ENCODE peak calls at places on chromosomes 4 and X, in four cellular contexts. L, G, U and V are unnamed samples.

GRCh38 chr4:176380352-176381157 is 60.8 kb downstream of the SPCS3 start:
- DNase-seq in U (no peak), L (no peak), G (no peak), V (no peak)

GRCh38 chr4:25128671-25129070 is 31.6 kb downstream of the SEPSECS start:
- DNase-seq in G (no peak), U (no peak), L (no peak), V (no peak)

GRCh38 chr4:85548116-85548515 is 73.2 kb downstream of the ARHGAP24 start:
- DNase-seq in U (no peak), L (no peak), G (no peak), V (no peak)

GRCh38 chr4:112063260-112063659 is 82.0 kb upstream of the FAM241A start:
- DNase-seq in L (no peak), G (no peak), U (no peak), V (no peak)

GRCh38 chrX:129000018-129000417 is 523.3 kb downstream of the SMARCA1 start:
- DNase-seq in U (no peak), L (no peak), G (peak), V (no peak)

GRCh38 chrX:26032141-26032917 is 105.8 kb upstream of the MAGEB18 start:
- DNase-seq in L (no peak), U (no peak), G (no peak), V (no peak)

GRCh38 chr4:184949020-184949419 is 69.3 kb upstream of the HELT start:
- DNase-seq in G (no peak), L (no peak), U (no peak), V (no peak)

GRCh38 chrX:7654316-7654715 is 188.7 kb upstream of the VCX start:
- DNase-seq in L (no peak), G (no peak), U (no peak), V (no peak)

GRCh38 chr4:108560624-108561023 is 59.8 kb upstream of the RPL34 start:
- DNase-seq in L (no peak), U (no peak), G (no peak), V (no peak)

GRCh38 chr4:24809376-24809775 is 14.0 kb downstream of the SOD3 start:
- DNase-seq in U (no peak), G (no peak), L (no peak), V (no peak)

GRCh38 chr4:163350672-163351071 is 7.0 kb downstream of the NPY5R start:
- DNase-seq in L (no peak), G (no peak), U (no peak), V (no peak)

GRCh38 chr4:2755821-2756690 is at the start of gene TNIP2:
- DNase-seq in U (peak), G (peak), L (no peak), V (peak)

GRCh38 chrX:44082829-44083228 is 109.6 kb upstream of the NDP start:
- DNase-seq in L (no peak), G (no peak), U (no peak), V (no peak)

GRCh38 chrX:119468186-119468929 is at the start of gene SLC25A5:
- DNase-seq in G (peak), L (peak), U (peak), V (peak)

GRCh38 chr4:42627887-42628646 is 28.8 kb downstream of the ATP8A1 start:
- DNase-seq in G (no peak), L (peak), U (peak), V (no peak)

GRCh38 chr4:158870282-158871049 is 101.6 kb downstream of the FNIP2 start:
- DNase-seq in G (no peak), L (no peak), U (no peak), V (no peak)

GRCh38 chr4:21307709-21308108 is 607.5 kb downstream of the PACRGL start:
- DNase-seq in L (no peak), G (no peak), U (no peak), V (no peak)

GRCh38 chr4:115323106-115323684 is 209.8 kb upstream of the NDST4 start:
- DNase-seq in U (no peak), G (no peak), L (no peak), V (no peak)

GRCh38 chr4:165765053-165765452 is 108.0 kb upstream of the TLL1 start:
- DNase-seq in U (no peak), L (no peak), G (no peak), V (no peak)

GRCh38 chr4:6926081-6926480 is 16.5 kb downstream of the TBC1D14 start:
- DNase-seq in U (no peak), L (no peak), G (no peak), V (no peak)

GRCh38 chrX:30748337-30748960 is 95.2 kb downstream of the GK start:
- DNase-seq in L (no peak), U (no peak), G (peak), V (no peak)

GRCh38 chr4:896630-897029 is 35.5 kb downstream of the GAK start:
- DNase-seq in G (no peak), L (no peak), U (no peak), V (no peak)

GRCh38 chrX:15769300-15769954 is 20.9 kb upstream of the ZRSR2 start:
- DNase-seq in U (no peak), G (no peak), L (no peak), V (no peak)

GRCh38 chrX:2272337-2272736 is 228.4 kb downstream of the DHRSX start:
- DNase-seq in L (no peak), U (no peak), G (no peak), V (no peak)

GRCh38 chr4:7157140-7157488 is 35.2 kb upstream of the SORCS2 start:
- DNase-seq in G (no peak), U (no peak), L (no peak), V (no peak)

GRCh38 chr4:163866728-163867313 is 372.3 kb downstream of the TMA16 start:
- DNase-seq in U (no peak), L (no peak), G (no peak), V (no peak)

GRCh38 chr4:17701882-17702281 is 79.5 kb downstream of the FAM184B start:
- DNase-seq in U (no peak), L (no peak), G (no peak), V (no peak)

GRCh38 chr4:53362093-53362492 is 3.8 kb downstream of the SCFD2 start:
- DNase-seq in L (no peak), U (no peak), G (no peak), V (no peak)

GRCh38 chr4:137678796-137679195 is 146.5 kb upstream of the PCDH18 start:
- DNase-seq in L (no peak), U (no peak), G (no peak), V (no peak)

GRCh38 chr4:55010550-55010949 is 114.8 kb downstream of the KDR start:
- DNase-seq in G (no peak), L (no peak), U (no peak), V (no peak)

GRCh38 chr4:159484049-159484448 is 381.2 kb downstream of the RAPGEF2 start:
- DNase-seq in U (no peak), L (no peak), G (no peak), V (no peak)

GRCh38 chr4:4602468-4602867 is 60.6 kb upstream of the STX18 start:
- DNase-seq in U (no peak), G (no peak), L (no peak), V (no peak)

GRCh38 chr4:169484485-169484884 is 127.9 kb downstream of the NEK1 start:
- DNase-seq in U (no peak), G (no peak), L (no peak), V (no peak)

GRCh38 chr4:21413807-21414370 is 534.7 kb downstream of the KCNIP4 start:
- DNase-seq in L (no peak), G (no peak), U (no peak), V (no peak)

GRCh38 chr4:131091896-131092295 is 1995.9 kb downstream of the C4orf33 start:
- DNase-seq in U (no peak), L (no peak), G (peak), V (no peak)

GRCh38 chrX:317424-318067 is 1.1 kb downstream of the GTPBP6 start:
- DNase-seq in U (peak), L (no peak), G (no peak), V (peak)

GRCh38 chrX:319579-320125 is 1.1 kb upstream of the GTPBP6 start:
- DNase-seq in G (no peak), L (no peak), U (no peak), V (no peak)

GRCh38 chrX:318068-318738 is 393 bp downstream of the GTPBP6 start:
- DNase-seq in U (peak), L (peak), G (peak), V (peak)

GRCh38 chrX:320126-320783 is 1.7 kb upstream of the GTPBP6 start:
- DNase-seq in L (no peak), G (no peak), U (no peak), V (no peak)

GRCh38 chrX:318739-319578 is at the start of gene GTPBP6:
- DNase-seq in G (peak), U (peak), L (peak), V (peak)
- TF ChIP-seq TAF1 in G (peak), U (peak), L (no peak), V (no peak)

GRCh38 chr4:13262816-13263215 is 221.3 kb downstream of the RAB28 start:
- DNase-seq in L (no peak), U (no peak), G (no peak), V (no peak)
- TF ChIP-seq TAF1 in L (no peak), U (no peak), G (no peak), V (no peak)

GRCh38 chr4:38154251-38154650 is 194.1 kb downstream of the PTTG2 start:
- DNase-seq in U (no peak), L (no peak), G (no peak), V (no peak)
- TF ChIP-seq TAF1 in U (no peak), L (no peak), G (no peak), V (no peak)

GRCh38 chrX:105781794-105782193 is 40.5 kb upstream of the NRK start:
- DNase-seq in U (no peak), G (no peak), L (no peak), V (no peak)
- TF ChIP-seq TAF1 in U (no peak), G (no peak), L (no peak), V (no peak)

DNA sequence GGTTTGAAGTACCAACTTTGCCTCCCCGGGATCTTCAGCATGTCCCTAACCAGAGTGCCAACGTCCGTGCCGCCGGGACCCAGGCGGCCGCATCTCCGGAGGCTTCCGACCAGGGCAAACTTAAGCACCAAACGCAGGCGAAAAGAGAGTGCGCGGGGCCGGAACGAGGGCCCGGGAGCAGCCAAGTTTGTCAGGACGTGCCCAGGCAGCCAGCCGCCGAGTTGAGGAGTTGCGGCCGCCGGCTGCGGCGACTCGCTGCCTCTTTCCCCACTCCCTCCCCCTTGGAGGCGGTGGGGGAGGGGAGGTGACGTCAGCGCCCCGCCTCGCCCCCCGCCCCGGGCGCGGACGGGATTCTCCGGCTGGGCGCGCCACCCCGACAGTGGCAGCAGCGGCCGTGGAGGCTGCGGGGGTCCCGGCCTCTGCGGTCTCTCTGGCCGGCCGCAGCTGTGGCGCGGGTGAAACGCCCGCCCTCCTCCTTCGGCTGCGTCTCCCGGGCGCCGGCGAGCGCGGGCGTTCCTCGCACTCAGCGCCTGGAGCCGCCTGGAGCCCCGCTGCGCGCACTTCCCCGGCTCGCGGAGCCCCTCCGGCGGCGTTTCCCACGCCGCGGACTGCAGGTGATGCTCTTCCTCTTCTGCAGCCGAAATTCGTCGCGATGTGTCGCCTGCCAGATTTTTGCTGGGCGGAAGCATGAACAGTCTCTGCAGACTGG is 2.9 kb upstream of the FAT1 start:
- DNase-seq in G (peak), U (no peak), L (no peak), V (no peak)
- TF ChIP-seq TAF1 in G (peak), U (no peak), L (no peak), V (no peak)

GRCh38 chr4:181528570-181529184 is 714.5 kb upstream of the TENM3 start:
- DNase-seq in G (peak), U (no peak), L (peak), V (no peak)
- TF ChIP-seq TAF1 in G (no peak), U (no peak), L (no peak), V (no peak)

DNA sequence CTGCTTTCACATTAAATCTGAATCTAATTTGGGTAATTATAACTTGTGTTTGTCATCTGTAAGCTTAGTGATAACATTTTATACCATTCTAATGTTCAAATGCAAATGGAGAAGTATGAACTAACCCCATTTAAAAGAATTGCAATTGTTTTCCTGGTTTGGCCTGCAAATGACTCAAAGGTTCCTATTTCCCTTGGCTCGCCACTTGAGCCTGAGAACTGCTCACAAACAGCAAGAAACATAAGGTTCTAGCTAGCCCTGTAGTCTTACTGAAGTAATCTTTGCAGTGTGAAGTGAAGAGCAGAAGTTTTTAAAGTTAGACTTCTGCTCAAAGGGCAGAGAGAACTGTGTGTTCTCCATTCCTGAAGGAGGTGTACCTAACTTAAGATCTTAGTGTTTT is 27.2 kb downstream of the UPRT start:
- DNase-seq in U (no peak), L (no peak), G (no peak), V (no peak)
- TF ChIP-seq TAF1 in U (no peak), L (no peak), G (no peak), V (no peak)